ENCODE peak calls at places on chromosome 15, in seven cellular contexts. One of them, this sample, is unnamed.

GRCh38 chr15:38071211-38071972 is 137.0 kb downstream of the TMCO5A start:
- DNase-seq in stomach: peak
- DNase-seq in activated gamma-delta T cell treated with Interleukin-2 at 50 U/mL for 16 hours: no peak
- DNase-seq in SW480: no peak
- DNase-seq in body of pancreas: no peak
- DNase-seq in glomerular endothelial cell: no peak
- DNase-seq in RPMI8226: no peak
- DNase-seq in this sample: no peak

GRCh38 chr15:89026167-89026566 is 62.1 kb upstream of the ABHD2 start:
- DNase-seq in SW480: no peak
- DNase-seq in activated gamma-delta T cell treated with Interleukin-2 at 50 U/mL for 16 hours: no peak
- DNase-seq in RPMI8226: no peak
- DNase-seq in glomerular endothelial cell: no peak
- DNase-seq in stomach: no peak
- DNase-seq in body of pancreas: no peak
- DNase-seq in this sample: no peak

GRCh38 chr15:28100516-28101195 is 1.5 kb upstream of the OCA2 start:
- DNase-seq in body of pancreas: no peak
- DNase-seq in SW480: no peak
- DNase-seq in RPMI8226: no peak
- DNase-seq in activated gamma-delta T cell treated with Interleukin-2 at 50 U/mL for 16 hours: no peak
- DNase-seq in stomach: no peak
- DNase-seq in glomerular endothelial cell: no peak
- DNase-seq in this sample: peak

GRCh38 chr15:48059786-48060185 is 61.0 kb upstream of the SLC24A5 start:
- DNase-seq in stomach: peak
- DNase-seq in RPMI8226: peak
- DNase-seq in SW480: no peak
- DNase-seq in body of pancreas: no peak
- DNase-seq in activated gamma-delta T cell treated with Interleukin-2 at 50 U/mL for 16 hours: no peak
- DNase-seq in glomerular endothelial cell: no peak
- DNase-seq in this sample: no peak

GRCh38 chr15:91857772-91858171 is 4.3 kb downstream of the SLCO3A1 start:
- DNase-seq in body of pancreas: no peak
- DNase-seq in stomach: no peak
- DNase-seq in SW480: no peak
- DNase-seq in glomerular endothelial cell: no peak
- DNase-seq in RPMI8226: peak
- DNase-seq in activated gamma-delta T cell treated with Interleukin-2 at 50 U/mL for 16 hours: peak
- DNase-seq in this sample: peak

GRCh38 chr15:59654043-59654442 is 3.3 kb downstream of the GTF2A2 start:
- DNase-seq in body of pancreas: no peak
- DNase-seq in SW480: no peak
- DNase-seq in glomerular endothelial cell: no peak
- DNase-seq in stomach: no peak
- DNase-seq in RPMI8226: no peak
- DNase-seq in activated gamma-delta T cell treated with Interleukin-2 at 50 U/mL for 16 hours: no peak
- DNase-seq in this sample: peak

GRCh38 chr15:68599560-68600071 is 20.8 kb downstream of the CORO2B start:
- DNase-seq in stomach: no peak
- DNase-seq in SW480: no peak
- DNase-seq in glomerular endothelial cell: no peak
- DNase-seq in activated gamma-delta T cell treated with Interleukin-2 at 50 U/mL for 16 hours: no peak
- DNase-seq in body of pancreas: peak
- DNase-seq in RPMI8226: no peak
- DNase-seq in this sample: no peak

GRCh38 chr15:38648116-38648843 is 83.7 kb upstream of the RASGRP1 start:
- DNase-seq in glomerular endothelial cell: no peak
- DNase-seq in body of pancreas: no peak
- DNase-seq in stomach: no peak
- DNase-seq in SW480: no peak
- DNase-seq in RPMI8226: no peak
- DNase-seq in activated gamma-delta T cell treated with Interleukin-2 at 50 U/mL for 16 hours: no peak
- DNase-seq in this sample: no peak

GRCh38 chr15:63067976-63068743 is 25.6 kb downstream of the TPM1 start:
- DNase-seq in RPMI8226: no peak
- DNase-seq in stomach: no peak
- DNase-seq in SW480: no peak
- DNase-seq in glomerular endothelial cell: no peak
- DNase-seq in body of pancreas: no peak
- DNase-seq in activated gamma-delta T cell treated with Interleukin-2 at 50 U/mL for 16 hours: no peak
- DNase-seq in this sample: no peak

GRCh38 chr15:99134317-99134821 is 29.5 kb downstream of the SYNM start:
- DNase-seq in SW480: no peak
- DNase-seq in stomach: no peak
- DNase-seq in RPMI8226: peak
- DNase-seq in activated gamma-delta T cell treated with Interleukin-2 at 50 U/mL for 16 hours: no peak
- DNase-seq in body of pancreas: no peak
- DNase-seq in glomerular endothelial cell: no peak
- DNase-seq in this sample: no peak

GRCh38 chr15:56984681-56985515 is 66.5 kb downstream of the TCF12 start:
- DNase-seq in activated gamma-delta T cell treated with Interleukin-2 at 50 U/mL for 16 hours: no peak
- DNase-seq in body of pancreas: no peak
- DNase-seq in RPMI8226: peak
- DNase-seq in stomach: no peak
- DNase-seq in glomerular endothelial cell: no peak
- DNase-seq in SW480: no peak
- DNase-seq in this sample: peak

GRCh38 chr15:83890584-83890983 is 236.7 kb downstream of the ADAMTSL3 start:
- DNase-seq in body of pancreas: no peak
- DNase-seq in RPMI8226: no peak
- DNase-seq in glomerular endothelial cell: peak
- DNase-seq in SW480: no peak
- DNase-seq in stomach: no peak
- DNase-seq in activated gamma-delta T cell treated with Interleukin-2 at 50 U/mL for 16 hours: no peak
- DNase-seq in this sample: no peak

GRCh38 chr15:61049003-61049402 is 180.1 kb downstream of the RORA start:
- DNase-seq in activated gamma-delta T cell treated with Interleukin-2 at 50 U/mL for 16 hours: no peak
- DNase-seq in RPMI8226: no peak
- DNase-seq in SW480: no peak
- DNase-seq in stomach: no peak
- DNase-seq in glomerular endothelial cell: no peak
- DNase-seq in body of pancreas: no peak
- DNase-seq in this sample: no peak

GRCh38 chr15:98529205-98530145 is 118.9 kb upstream of the IGF1R start:
- DNase-seq in body of pancreas: peak
- DNase-seq in activated gamma-delta T cell treated with Interleukin-2 at 50 U/mL for 16 hours: no peak
- DNase-seq in RPMI8226: no peak
- DNase-seq in SW480: no peak
- DNase-seq in glomerular endothelial cell: no peak
- DNase-seq in stomach: no peak
- DNase-seq in this sample: no peak

GRCh38 chr15:83458396-83458795 is 11.3 kb downstream of the SH3GL3 start:
- DNase-seq in glomerular endothelial cell: no peak
- DNase-seq in SW480: no peak
- DNase-seq in activated gamma-delta T cell treated with Interleukin-2 at 50 U/mL for 16 hours: no peak
- DNase-seq in stomach: no peak
- DNase-seq in RPMI8226: no peak
- DNase-seq in body of pancreas: no peak
- DNase-seq in this sample: no peak

GRCh38 chr15:97490429-97490828 is 470.1 kb upstream of the ARRDC4 start:
- DNase-seq in SW480: no peak
- DNase-seq in glomerular endothelial cell: no peak
- DNase-seq in body of pancreas: no peak
- DNase-seq in activated gamma-delta T cell treated with Interleukin-2 at 50 U/mL for 16 hours: no peak
- DNase-seq in stomach: no peak
- DNase-seq in RPMI8226: no peak
- DNase-seq in this sample: no peak

GRCh38 chr15:41559489-41560177 is 621 bp downstream of the TYRO3 start:
- DNase-seq in activated gamma-delta T cell treated with Interleukin-2 at 50 U/mL for 16 hours: no peak
- DNase-seq in stomach: no peak
- DNase-seq in glomerular endothelial cell: no peak
- DNase-seq in body of pancreas: peak
- DNase-seq in RPMI8226: no peak
- DNase-seq in SW480: no peak
- DNase-seq in this sample: peak

GRCh38 chr15:28974142-28974541 is 88.4 kb downstream of the APBA2 start:
- DNase-seq in RPMI8226: no peak
- DNase-seq in SW480: no peak
- DNase-seq in body of pancreas: no peak
- DNase-seq in activated gamma-delta T cell treated with Interleukin-2 at 50 U/mL for 16 hours: peak
- DNase-seq in glomerular endothelial cell: no peak
- DNase-seq in stomach: no peak
- DNase-seq in this sample: no peak

GRCh38 chr15:57708047-57708446 is 1.5 kb downstream of the POLR2M start:
- DNase-seq in activated gamma-delta T cell treated with Interleukin-2 at 50 U/mL for 16 hours: no peak
- DNase-seq in body of pancreas: no peak
- DNase-seq in stomach: no peak
- DNase-seq in glomerular endothelial cell: no peak
- DNase-seq in SW480: no peak
- DNase-seq in RPMI8226: no peak
- DNase-seq in this sample: no peak

This sample was measured in NB4.